ENCODE peak calls at places on chromosome 7, in seven cellular contexts. I is HepG2, Z is dorsolateral prefrontal cortex, Q is HCT116, P is heart right ventricle, T is neural progenitor cell, B is upper lobe of right lung. W is an unnamed sample. For H3K27me3, the result is how much of the 10 kb centered on the place peaks cover.

GRCh38 chr7:7554647-7555575 is 11.8 kb upstream of the MIOS start:
- DNase-seq in I (no peak), Z (no peak), Q (no peak), P (no peak), T (no peak), B (no peak), W (no peak)

GRCh38 chr7:86908948-86909347 is 150.5 kb downstream of the ELAPOR2 start:
- DNase-seq in I (no peak), Z (no peak), Q (no peak), P (no peak), T (peak), B (no peak), W (no peak)

GRCh38 chr7:34078864-34079263 is 173.5 kb downstream of the BMPER start:
- DNase-seq in I (no peak), Z (no peak), Q (no peak), P (no peak), T (no peak), B (peak), W (no peak)

GRCh38 chr7:137633133-137633532 is 213.6 kb downstream of the DGKI start:
- DNase-seq in I (no peak), Z (no peak), Q (no peak), P (no peak), T (no peak), B (no peak), W (no peak)

GRCh38 chr7:105954711-105955110 is 8.4 kb upstream of the CDHR3 start:
- DNase-seq in I (no peak), Z (no peak), Q (no peak), P (no peak), T (no peak), B (no peak), W (no peak)

GRCh38 chr7:130721486-130722277 is 12.3 kb downstream of the KLF14 start:
- DNase-seq in I (peak), Z (peak), Q (peak), P (peak), T (peak), B (peak), W (no peak)

GRCh38 chr7:3884543-3884942 is 583.5 kb downstream of the SDK1 start:
- DNase-seq in I (no peak), Z (no peak), Q (no peak), P (no peak), T (no peak), B (no peak), W (no peak)

GRCh38 chr7:137404918-137405317 is 61.4 kb upstream of the PTN start:
- DNase-seq in I (no peak), Z (no peak), Q (no peak), P (no peak), T (no peak), B (no peak), W (no peak)

GRCh38 chr7:80466638-80467037 is 45.2 kb downstream of the GNAT3 start:
- DNase-seq in I (no peak), Z (no peak), Q (no peak), P (no peak), T (no peak), B (no peak), W (no peak)

GRCh38 chr7:7732566-7733290 is 14.3 kb upstream of the RPA3 start:
- DNase-seq in I (peak), Z (no peak), Q (no peak), P (no peak), T (peak), B (no peak), W (no peak)

GRCh38 chr7:20268832-20269231 is 51.6 kb upstream of the MACC1 start:
- DNase-seq in I (no peak), Z (no peak), Q (no peak), P (no peak), T (no peak), B (no peak), W (no peak)

DNA sequence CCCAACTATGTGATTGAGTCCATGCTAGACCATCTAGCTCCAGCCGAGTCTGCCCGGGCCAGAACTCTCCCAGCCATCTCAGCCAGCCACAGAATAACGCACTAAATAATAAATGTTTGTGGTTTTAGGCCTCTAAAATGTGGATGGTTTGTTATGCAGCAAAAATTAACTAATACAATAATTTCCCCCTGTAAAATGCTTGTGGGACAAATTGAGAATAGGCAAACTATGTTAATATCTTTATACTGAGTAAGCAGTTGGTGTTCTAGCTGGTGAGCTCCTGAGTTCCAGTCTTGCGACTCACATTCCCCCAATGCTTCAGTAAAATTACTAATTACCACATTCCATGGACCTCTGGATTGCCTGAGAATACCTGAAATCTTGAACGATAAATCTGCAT is 316.8 kb upstream of the NFE2L3 start:
- DNase-seq in I (no peak), Z (no peak), Q (no peak), P (no peak), T (no peak), B (no peak), W (no peak)
- H3K27ac ChIP-seq in I (no peak), Z (no peak), Q (no peak), P (no peak), T (no peak), B (no peak), W (no peak)

GRCh38 chr7:50557114-50557513 is 8.1 kb downstream of the DDC start:
- DNase-seq in I (no peak), Z (no peak), Q (no peak), P (no peak), T (no peak), B (no peak), W (no peak)
- H3K27me3 ChIP-seq in I (under half), Z (under half), Q (under half), P (under half), T (under half), B (under half), W (under half)

GRCh38 chr7:12239821-12240220 is 28.7 kb downstream of the TMEM106B start:
- DNase-seq in I (no peak), Z (no peak), Q (no peak), P (no peak), T (no peak), B (no peak), W (no peak)

GRCh38 chr7:12244129-12244528 is 33.0 kb downstream of the TMEM106B start:
- DNase-seq in I (peak), Z (no peak), Q (peak), P (no peak), T (peak), B (peak), W (no peak)

GRCh38 chr7:12249706-12250105 is 38.6 kb downstream of the TMEM106B start:
- DNase-seq in I (no peak), Z (no peak), Q (no peak), P (no peak), T (no peak), B (no peak), W (no peak)

GRCh38 chr7:12250232-12250631 is 39.1 kb downstream of the TMEM106B start:
- DNase-seq in I (no peak), Z (no peak), Q (no peak), P (no peak), T (no peak), B (no peak), W (no peak)

GRCh38 chr7:12244694-12245093 is 33.6 kb downstream of the TMEM106B start:
- DNase-seq in I (no peak), Z (no peak), Q (no peak), P (no peak), T (no peak), B (no peak), W (no peak)
- H3K27ac ChIP-seq in I (no peak), Z (no peak), Q (no peak), P (no peak), T (no peak), B (no peak), W (no peak)

GRCh38 chr7:157017639-157018327 is 7.3 kb upstream of the MNX1 start:
- DNase-seq in I (no peak), Z (no peak), Q (no peak), P (no peak), T (peak), B (peak), W (no peak)
- H3K27me3 ChIP-seq in I (under half), Z (half or more), Q (under half), P (half or more), T (half or more), B (half or more), W (half or more)

DNA sequence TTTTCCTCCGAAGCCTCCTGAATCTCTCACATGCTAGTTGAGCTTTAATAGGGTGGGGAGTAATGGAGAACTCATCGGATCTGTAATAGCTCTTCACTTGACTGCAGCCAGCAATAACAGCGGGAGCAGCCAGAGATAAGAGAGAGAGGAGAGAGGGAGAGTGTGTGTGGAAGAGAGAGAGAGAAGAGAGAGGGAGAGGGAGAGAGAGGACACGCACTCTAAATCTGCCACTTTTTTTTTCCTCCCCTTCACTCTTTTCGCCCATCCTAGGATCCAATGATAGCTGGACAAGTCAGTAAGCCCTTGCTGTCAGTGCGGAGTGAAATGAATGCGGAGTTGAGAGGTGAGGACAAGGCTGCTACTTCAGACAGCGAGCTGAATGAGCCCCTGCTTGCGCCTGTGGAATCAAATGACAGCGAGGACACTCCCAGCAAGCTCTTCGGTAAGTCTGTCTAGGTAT is 107.9 kb downstream of the POU6F2 start:
- DNase-seq in I (no peak), Z (no peak), Q (no peak), P (no peak), T (peak), B (no peak), W (no peak)
- H3K27ac ChIP-seq in I (no peak), Z (peak), Q (no peak), P (peak), T (no peak), B (no peak), W (no peak)

GRCh38 chr7:128361463-128362441 is at the start of gene PRRT4:
- DNase-seq in I (no peak), Z (peak), Q (no peak), P (no peak), T (peak), B (peak), W (peak)
- H3K27me3 ChIP-seq in I (under half), Z (under half), Q (under half), P (under half), T (half or more), B (under half), W (under half)

GRCh38 chr7:69775231-69775771 is 177.0 kb downstream of the AUTS2 start:
- DNase-seq in I (no peak), Z (no peak), Q (no peak), P (peak), T (no peak), B (no peak), W (no peak)
- H3K27ac ChIP-seq in I (no peak), Z (no peak), Q (no peak), P (peak), T (no peak), B (no peak), W (no peak)

DNA sequence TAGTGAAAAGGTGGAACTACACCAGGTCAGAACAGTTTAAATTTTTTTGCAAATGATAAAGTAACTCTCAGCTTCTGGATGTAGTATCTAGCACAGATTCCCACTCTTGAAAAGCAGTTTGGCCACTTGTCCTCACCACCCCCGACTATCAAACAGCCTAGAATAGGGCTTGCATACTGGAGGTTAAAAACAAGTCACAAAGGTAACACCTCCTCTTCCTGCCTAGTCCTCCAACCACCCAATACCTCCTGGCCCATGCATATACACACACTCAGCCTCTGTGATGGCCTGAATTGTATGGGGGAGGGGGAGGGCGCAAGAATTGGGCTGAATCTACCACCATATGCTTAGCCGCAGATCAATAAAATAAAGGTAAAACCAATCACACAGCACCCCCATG is 5.7 kb downstream of the SKAP2 start:
- DNase-seq in I (no peak), Z (no peak), Q (no peak), P (no peak), T (no peak), B (no peak), W (no peak)
- H3K27me3 ChIP-seq in I (under half), Z (half or more), Q (under half), P (half or more), T (half or more), B (under half), W (under half)

GRCh38 chr7:43646603-43647313 is 63.9 kb downstream of the STK17A start:
- DNase-seq in I (no peak), Z (peak), Q (no peak), P (no peak), T (no peak), B (no peak), W (no peak)

GRCh38 chr7:43648725-43649406 is 66.0 kb downstream of the STK17A start:
- DNase-seq in I (no peak), Z (no peak), Q (no peak), P (no peak), T (no peak), B (no peak), W (peak)

GRCh38 chr7:43649755-43650274 is 66.9 kb downstream of the STK17A start:
- DNase-seq in I (no peak), Z (no peak), Q (no peak), P (no peak), T (no peak), B (no peak), W (peak)

GRCh38 chr7:43647314-43647691 is 64.4 kb downstream of the STK17A start:
- DNase-seq in I (no peak), Z (no peak), Q (no peak), P (no peak), T (peak), B (no peak), W (no peak)

DNA sequence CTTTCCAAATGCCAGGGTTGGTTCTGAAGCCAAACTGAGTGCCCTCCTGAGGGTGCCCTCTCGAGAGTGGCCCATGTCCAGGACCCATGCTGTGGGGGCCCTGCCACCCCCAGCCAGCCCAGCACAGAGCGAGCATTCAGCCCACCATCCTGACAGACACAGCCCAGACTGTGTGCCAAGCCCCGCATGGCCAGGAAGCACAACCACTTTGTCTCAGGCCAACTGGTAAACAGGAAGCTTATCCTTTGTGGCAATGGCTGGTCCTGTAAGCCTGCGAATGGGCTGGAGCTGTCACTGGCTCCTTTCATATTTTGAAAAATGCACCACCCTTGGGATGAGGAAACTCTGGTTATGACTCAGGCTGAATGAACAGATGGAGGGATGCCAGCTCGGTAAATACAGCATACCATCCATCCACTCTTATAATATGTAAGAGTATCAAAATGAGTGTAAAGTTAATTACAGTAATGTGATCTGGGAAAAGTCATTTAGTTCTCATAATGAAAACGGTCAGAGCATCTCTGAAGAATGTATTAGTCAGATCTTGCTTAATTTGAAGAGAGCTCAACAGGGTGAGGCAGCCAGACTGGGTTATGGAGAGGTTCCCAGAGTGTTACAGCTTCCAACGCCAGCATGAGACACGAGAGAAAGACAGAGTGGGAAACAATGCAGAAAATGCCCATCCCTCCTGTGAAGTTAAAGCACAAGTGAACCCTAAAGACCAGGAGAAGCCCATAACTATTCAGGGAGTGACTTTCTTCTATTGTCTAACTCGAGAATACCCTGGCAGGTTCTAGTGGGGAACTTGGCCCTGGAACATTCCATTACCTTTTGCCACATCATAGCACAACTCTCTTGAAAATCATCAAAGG is 65.1 kb downstream of the STK17A start:
- DNase-seq in I (peak), Z (peak), Q (peak), P (peak), T (no peak), B (peak), W (peak)
- H3K27ac ChIP-seq in I (peak), Z (peak), Q (peak), P (peak), T (peak), B (peak), W (peak)